ENCODE peak calls at places on chromosomes 12 and 14, in nine cellular contexts. U, K, H, V, X, R, J, G and C are unnamed samples.

GRCh38 chr12:104290855-104291254 is 12.7 kb upstream of the EID3 start:
- DNase-seq in U (no peak), K (no peak), H (no peak), V (no peak), X (no peak), R (no peak), J (no peak), G (no peak), C (no peak)

GRCh38 chr12:31959701-31960391 is 631 bp downstream of the RESF1 start:
- DNase-seq in U (peak), K (peak), H (no peak), V (no peak), X (peak), R (peak), J (peak), G (no peak), C (peak)

GRCh38 chr12:5623411-5623810 is 191.5 kb downstream of the NTF3 start:
- DNase-seq in U (no peak), K (no peak), H (no peak), V (no peak), X (no peak), R (no peak), J (no peak), G (no peak), C (no peak)

GRCh38 chr12:108297895-108298760 is 41.0 kb downstream of the CMKLR1 start:
- DNase-seq in U (no peak), K (no peak), H (no peak), V (no peak), X (no peak), R (peak), J (no peak), G (no peak), C (no peak)

GRCh38 chr12:42140901-42141300 is 3.8 kb downstream of the GXYLT1 start:
- DNase-seq in U (no peak), K (no peak), H (no peak), V (no peak), X (no peak), R (no peak), J (no peak), G (no peak), C (peak)

GRCh38 chr12:57864382-57864781 is 17.9 kb upstream of the CTDSP2 start:
- DNase-seq in U (no peak), K (no peak), H (no peak), V (no peak), X (no peak), R (no peak), J (no peak), G (no peak), C (no peak)

GRCh38 chr12:6205144-6205539 is 4.9 kb downstream of the CD9 start:
- DNase-seq in U (peak), K (no peak), H (no peak), V (no peak), X (no peak), R (no peak), J (no peak), G (no peak), C (no peak)

GRCh38 chr12:84413656-84414055 is 498.9 kb downstream of the SLC6A15 start:
- DNase-seq in U (no peak), K (no peak), H (no peak), V (no peak), X (no peak), R (no peak), J (no peak), G (no peak), C (no peak)

GRCh38 chr12:81542621-81543020 is 216.5 kb downstream of the PPFIA2 start:
- DNase-seq in U (no peak), K (no peak), H (no peak), V (no peak), X (no peak), R (no peak), J (no peak), G (no peak), C (no peak)

GRCh38 chr14:65356327-65356836 is 56.1 kb upstream of the FUT8 start:
- DNase-seq in U (no peak), K (no peak), H (peak), V (no peak), X (no peak), R (no peak), J (no peak), G (no peak), C (peak)

GRCh38 chr12:54324617-54325441 is at the start of gene COPZ1:
- DNase-seq in U (peak), K (peak), H (peak), V (peak), X (peak), R (peak), J (peak), G (peak), C (peak)

GRCh38 chr12:8033153-8034044 is 883 bp downstream of the FOXJ2 start:
- DNase-seq in U (peak), K (peak), H (no peak), V (no peak), X (no peak), R (peak), J (peak), G (no peak), C (peak)

GRCh38 chr12:32605326-32606095 is 73.6 kb upstream of the DNM1L start:
- DNase-seq in U (no peak), K (no peak), H (no peak), V (no peak), X (no peak), R (no peak), J (no peak), G (no peak), C (no peak)

GRCh38 chr12:123242083-123242904 is 9.1 kb downstream of the MTRFR start:
- DNase-seq in U (no peak), K (no peak), H (no peak), V (no peak), X (no peak), R (no peak), J (peak), G (no peak), C (no peak)

GRCh38 chr14:94411638-94412037 is 23.2 kb upstream of the SERPINA1 start:
- DNase-seq in U (no peak), K (no peak), H (no peak), V (no peak), X (no peak), R (no peak), J (no peak), G (no peak), C (no peak)

GRCh38 chr12:9851927-9852326 is 17.2 kb downstream of the CLEC2B start:
- DNase-seq in U (no peak), K (no peak), H (no peak), V (no peak), X (no peak), R (no peak), J (no peak), G (no peak), C (peak)

GRCh38 chr14:22650960-22651521 is 6.9 kb upstream of the OR6J1 start:
- DNase-seq in U (no peak), K (peak), H (no peak), V (no peak), X (no peak), R (peak), J (no peak), G (no peak), C (peak)

GRCh38 chr14:69317392-69317755 is 57.4 kb downstream of the GALNT16 start:
- DNase-seq in U (no peak), K (no peak), H (no peak), V (no peak), X (no peak), R (no peak), J (no peak), G (no peak), C (no peak)

GRCh38 chr12:41442905-41443304 is 254.8 kb downstream of the PDZRN4 start:
- DNase-seq in U (no peak), K (no peak), H (no peak), V (no peak), X (no peak), R (no peak), J (no peak), G (no peak), C (no peak)

GRCh38 chr12:46217686-46218508 is 50.9 kb downstream of the SLC38A1 start:
- DNase-seq in U (no peak), K (peak), H (no peak), V (peak), X (no peak), R (peak), J (no peak), G (no peak), C (no peak)

GRCh38 chr12:62434504-62435336 is 31.9 kb upstream of the MON2 start:
- DNase-seq in U (no peak), K (no peak), H (no peak), V (no peak), X (no peak), R (no peak), J (no peak), G (no peak), C (no peak)

GRCh38 chr12:5593056-5593455 is 161.1 kb downstream of the NTF3 start:
- DNase-seq in U (no peak), K (no peak), H (no peak), V (no peak), X (no peak), R (no peak), J (no peak), G (no peak), C (no peak)

GRCh38 chr12:116202433-116202832 is 75.1 kb downstream of the MED13L start:
- DNase-seq in U (no peak), K (no peak), H (no peak), V (no peak), X (no peak), R (no peak), J (no peak), G (no peak), C (no peak)

GRCh38 chr14:93712838-93713724 is 75.2 kb downstream of the PRIMA1 start:
- DNase-seq in U (peak), K (no peak), H (no peak), V (no peak), X (peak), R (no peak), J (no peak), G (no peak), C (no peak)

GRCh38 chr12:119176267-119177055 is 2.3 kb upstream of the HSPB8 start:
- DNase-seq in U (peak), K (no peak), H (peak), V (no peak), X (peak), R (no peak), J (peak), G (peak), C (peak)